ENCODE peak calls at places on chromosomes 3 and 15, in four cellular contexts. V, T, H and E are unnamed samples.

GRCh38 chr3:134197681-134198261 is 52.9 kb downstream of the RYK start:
- DNase-seq in V (peak; percentile 56), T (peak; percentile 21), H (no peak), E (no peak)

GRCh38 chr3:109224333-109224732 is 87.8 kb downstream of the C3orf85 start:
- DNase-seq in V (no peak), T (no peak), H (peak; percentile 65), E (no peak)

GRCh38 chr3:123719785-123720531 is 135.1 kb upstream of the HACD2 start:
- DNase-seq in V (no peak), T (no peak), H (no peak), E (peak; percentile 65)

GRCh38 chr3:171266034-171266805 is 194.0 kb downstream of the TNIK start:
- DNase-seq in V (no peak), T (no peak), H (no peak), E (no peak)

GRCh38 chr15:69666921-69667811 is 214.5 kb downstream of the RPLP1 start:
- DNase-seq in V (no peak), T (no peak), H (no peak), E (no peak)

GRCh38 chr15:37101634-37102314 is 1.4 kb upstream of the MEIS2 start:
- DNase-seq in V (no peak), T (peak; percentile 78), H (peak; percentile 65), E (no peak)

GRCh38 chr3:59540241-59540640 is 490.4 kb upstream of the CFAP20DC start:
- DNase-seq in V (peak; percentile 46), T (no peak), H (no peak), E (no peak)

GRCh38 chr3:45387636-45388348 is 584 bp upstream of the LARS2 start:
- DNase-seq in V (no peak), T (no peak), H (no peak), E (peak; percentile 71)

GRCh38 chr3:105821433-105821832 is 47.4 kb downstream of the CBLB start:
- DNase-seq in V (no peak), T (no peak), H (peak; percentile 55), E (no peak)

GRCh38 chr3:106542101-106542769 is 673.4 kb upstream of the CBLB start:
- DNase-seq in V (no peak), T (peak; percentile 40), H (no peak), E (no peak)

GRCh38 chr15:68405426-68406250 is 26.3 kb downstream of the ITGA11 start:
- DNase-seq in V (no peak), T (no peak), H (peak; percentile 2), E (peak; percentile 57)

GRCh38 chr3:68467465-68467864 is 464.9 kb downstream of the TAFA4 start:
- DNase-seq in V (no peak), T (no peak), H (no peak), E (no peak)

GRCh38 chr15:53272116-53272515 is 482.0 kb upstream of the ONECUT1 start:
- DNase-seq in V (no peak), T (no peak), H (no peak), E (no peak)

GRCh38 chr3:125037498-125038150 is 18.2 kb downstream of the HEG1 start:
- DNase-seq in V (no peak), T (no peak), H (no peak), E (no peak)

GRCh38 chr3:128080323-128080898 is 28.2 kb downstream of the SEC61A1 start:
- DNase-seq in V (peak; percentile 93), T (no peak), H (no peak), E (no peak)

GRCh38 chr15:59199775-59200465 is 6.7 kb upstream of the LDHAL6B start:
- DNase-seq in V (peak; percentile 77), T (no peak), H (no peak), E (no peak)

GRCh38 chr3:60764870-60765269 is 486.4 kb downstream of the FHIT start:
- DNase-seq in V (no peak), T (no peak), H (no peak), E (no peak)

GRCh38 chr15:58980351-58980939 is 7.0 kb upstream of the RNF111 start:
- DNase-seq in V (no peak), T (peak; percentile 15), H (no peak), E (no peak)

GRCh38 chr3:97257942-97258341 is 443.5 kb downstream of the EPHA6 start:
- DNase-seq in V (no peak), T (peak; percentile 22), H (no peak), E (no peak)

GRCh38 chr3:25469609-25470008 is 41.5 kb downstream of the RARB start:
- DNase-seq in V (no peak), T (no peak), H (no peak), E (no peak)

GRCh38 chr3:43879166-43879565 is 188.4 kb downstream of the ABHD5 start:
- DNase-seq in V (no peak), T (peak; percentile 9), H (no peak), E (no peak)

GRCh38 chr3:113132571-113132996 is 78.8 kb upstream of the BOC start:
- DNase-seq in V (no peak), T (no peak), H (no peak), E (no peak)